ENCODE peak calls at places on chromosome 12, in nine cellular contexts. X, C, D, S, J, L, Z, N and Y are unnamed samples.
A peak's percentile ranks its signal among the peaks of the same experiment; 100 is the strongest.

GRCh38 chr12:94875525-94875924 is 128.0 kb downstream of the NDUFA12 start:
- DNase-seq in C (peak; percentile 44), D (no peak), J (no peak), S (no peak), Z (no peak), X (peak; percentile 65), L (no peak), N (no peak), Y (no peak)

GRCh38 chr12:23750923-23751322 is 198.5 kb downstream of the SOX5 start:
- DNase-seq in X (no peak), J (no peak), D (no peak), C (no peak), S (no peak), Z (no peak), L (no peak), N (no peak), Y (no peak)

GRCh38 chr12:93142881-93143280 is 213.8 kb upstream of the EEA1 start:
- DNase-seq in Z (no peak), N (no peak), D (no peak), L (no peak), X (no peak), C (no peak), J (no peak), S (no peak), Y (no peak)

GRCh38 chr12:103884316-103884715 is 43.3 kb upstream of the NT5DC3 start:
- DNase-seq in N (no peak), C (peak; percentile 51), D (peak; percentile 40), S (peak; percentile 75), J (peak; percentile 66), Z (no peak), X (no peak), L (no peak), Y (no peak)

GRCh38 chr12:23721268-23721667 is 228.2 kb downstream of the SOX5 start:
- DNase-seq in N (no peak), X (no peak), J (no peak), S (no peak), C (no peak), L (no peak), D (no peak), Z (no peak), Y (no peak)

GRCh38 chr12:57889541-57889989 is 43.0 kb upstream of the CTDSP2 start:
- DNase-seq in J (no peak), X (no peak), L (no peak), D (no peak), Z (peak; percentile 76), N (peak; percentile 93), S (peak; percentile 84), C (no peak), Y (no peak)

GRCh38 chr12:65728913-65729793 is 95.1 kb upstream of the HMGA2 start:
- DNase-seq in N (peak; percentile 34), X (peak; percentile 59), S (peak; percentile 55), L (peak; percentile 55), C (no peak), D (no peak), Z (no peak), J (no peak), Y (no peak)

GRCh38 chr12:752673-753400 is 458 bp downstream of the WNK1 start:
- DNase-seq in Z (peak; percentile 67), D (peak; percentile 34), S (peak; percentile 81), N (peak; percentile 90), X (no peak), L (peak; percentile 83), C (peak; percentile 84), J (peak; percentile 38), Y (peak; percentile 57)

GRCh38 chr12:64028541-64028940 is 184.0 kb downstream of the SRGAP1 start:
- DNase-seq in C (no peak), S (no peak), X (no peak), J (no peak), Z (no peak), D (no peak), N (no peak), L (no peak), Y (no peak)

GRCh38 chr12:57511588-57512325 is 8.6 kb downstream of the DDIT3 start:
- DNase-seq in J (no peak), D (no peak), X (no peak), C (no peak), N (no peak), S (no peak), L (no peak), Z (no peak), Y (no peak)

GRCh38 chr12:53492830-53493609 is 6.2 kb downstream of the MAP3K12 start:
- DNase-seq in C (peak; percentile 97), S (peak; percentile 96), X (peak; percentile 64), Z (peak; percentile 89), J (peak; percentile 85), N (peak; percentile 98), L (peak; percentile 97), D (peak; percentile 72), Y (peak; percentile 82)

GRCh38 chr12:128088926-128089325 is 178.0 kb upstream of the TMEM132C start:
- DNase-seq in N (no peak), S (no peak), L (no peak), C (no peak), Z (no peak), D (no peak), J (no peak), X (no peak), Y (no peak)

GRCh38 chr12:124592050-124592449 is 24.6 kb upstream of the NCOR2 start:
- DNase-seq in X (no peak), J (no peak), C (no peak), L (no peak), Z (no peak), N (peak; percentile 45), D (no peak), S (no peak), Y (no peak)

GRCh38 chr12:109927622-109928021 is 27.5 kb downstream of the TCHP start:
- DNase-seq in J (peak; percentile 26), C (peak; percentile 75), S (peak; percentile 61), L (peak; percentile 62), X (peak; percentile 28), N (peak; percentile 64), D (peak; percentile 19), Z (no peak), Y (peak; percentile 62)

GRCh38 chr12:62530596-62530995 is 64.0 kb downstream of the MON2 start:
- DNase-seq in X (no peak), S (peak; percentile 81), C (no peak), J (no peak), L (no peak), D (no peak), N (no peak), Z (no peak), Y (no peak)

GRCh38 chr12:48296586-48297396 is 53.9 kb downstream of the ZNF641 start:
- DNase-seq in X (no peak), Z (peak; percentile 72), J (peak; percentile 47), C (peak; percentile 56), S (peak; percentile 71), L (peak; percentile 84), D (peak; percentile 23), N (peak; percentile 93), Y (no peak)

GRCh38 chr12:46523863-46524770 is 151.5 kb upstream of the SLC38A2 start:
- DNase-seq in S (peak; percentile 75), N (no peak), J (peak; percentile 40), C (no peak), X (peak; percentile 91), Z (no peak), L (no peak), D (peak; percentile 67), Y (no peak)

GRCh38 chr12:54377797-54378515 is 6.6 kb downstream of the ZNF385A start:
- DNase-seq in N (no peak), S (no peak), X (no peak), Z (no peak), C (no peak), J (no peak), L (no peak), D (no peak), Y (no peak)

GRCh38 chr12:70393787-70394519 is 27.9 kb downstream of the KCNMB4 start:
- DNase-seq in N (no peak), S (peak; percentile 53), J (no peak), X (no peak), D (no peak), Z (no peak), L (no peak), C (no peak), Y (no peak)

GRCh38 chr12:109010259-109010658 is 10.6 kb downstream of the SVOP start:
- DNase-seq in C (no peak), S (no peak), N (no peak), L (no peak), X (no peak), D (no peak), Z (no peak), J (no peak), Y (no peak)

GRCh38 chr12:17802657-17803641 is 287.0 kb downstream of the RERGL start:
- DNase-seq in N (no peak), Z (no peak), X (no peak), J (no peak), D (no peak), L (no peak), S (no peak), C (no peak), Y (no peak)

GRCh38 chr12:89817501-89818226 is 109.0 kb upstream of the ATP2B1 start:
- DNase-seq in S (peak; percentile 38), L (no peak), J (no peak), Z (no peak), C (no peak), D (no peak), X (no peak), N (no peak), Y (no peak)

GRCh38 chr12:132446535-132447326 is 43.2 kb upstream of the FBRSL1 start:
- DNase-seq in N (peak; percentile 12), S (no peak), Z (no peak), L (no peak), J (no peak), C (no peak), X (no peak), D (no peak), Y (no peak)
- H3K4me1 ChIP-seq in N (no peaks in the 10 kb centered on the region), S (peaks cover 21% of the 10 kb centered on the region), Z (no peaks in the 10 kb centered on the region), L (no peaks in the 10 kb centered on the region), J (peaks cover 90% of the 10 kb centered on the region), C (no peaks in the 10 kb centered on the region), X (peaks cover 13% of the 10 kb centered on the region), D (peaks cover 47% of the 10 kb centered on the region), Y (peaks cover 39% of the 10 kb centered on the region)

GRCh38 chr12:49540229-49541139 is 1.7 kb downstream of the KCNH3 start:
- DNase-seq in N (no peak), X (no peak), D (no peak), Z (no peak), C (peak; percentile 44), J (no peak), S (no peak), L (no peak), Y (no peak)
- H3K9me3 ChIP-seq in N (no peaks in the 10 kb centered on the region), X (no peaks in the 10 kb centered on the region), D (no peaks in the 10 kb centered on the region), Z (no peaks in the 10 kb centered on the region), C (no peaks in the 10 kb centered on the region), J (no peaks in the 10 kb centered on the region), S (no peaks in the 10 kb centered on the region), L (no peaks in the 10 kb centered on the region), Y (no peaks in the 10 kb centered on the region)

GRCh38 chr12:116404913-116405611 is 127.6 kb upstream of the MED13L start:
- DNase-seq in X (no peak), D (no peak), C (no peak), J (no peak), L (no peak), Z (no peak), N (no peak), S (no peak), Y (no peak)
- H3K4me1 ChIP-seq in X (peaks cover 33% of the 10 kb centered on the region), D (no peaks in the 10 kb centered on the region), C (no peaks in the 10 kb centered on the region), J (no peaks in the 10 kb centered on the region), L (no peaks in the 10 kb centered on the region), Z (peaks cover 5% of the 10 kb centered on the region), N (no peaks in the 10 kb centered on the region), S (peaks cover 16% of the 10 kb centered on the region), Y (no peaks in the 10 kb centered on the region)

GRCh38 chr12:59787610-59788009 is 191.8 kb downstream of the SLC16A7 start:
- DNase-seq in X (no peak), L (no peak), S (no peak), J (no peak), N (no peak), C (no peak), Z (no peak), D (no peak), Y (no peak)

GRCh38 chr12:59792647-59793046 is 196.8 kb downstream of the SLC16A7 start:
- DNase-seq in S (no peak), Z (no peak), X (no peak), N (no peak), L (no peak), D (no peak), C (no peak), J (no peak), Y (no peak)
- H3K9me3 ChIP-seq in S (peaks cover 29% of the 10 kb centered on the region), Z (no peaks in the 10 kb centered on the region), X (no peaks in the 10 kb centered on the region), N (no peaks in the 10 kb centered on the region), L (no peaks in the 10 kb centered on the region), D (no peaks in the 10 kb centered on the region), C (no peaks in the 10 kb centered on the region), J (no peaks in the 10 kb centered on the region), Y (no peaks in the 10 kb centered on the region)